ENCODE peak calls at places on chromosomes 7 and 10, in six cellular contexts. O is NT2/D1, G is K562, C is HepG2, K is H1, M is GM12878. S is an unnamed sample.

GRCh38 chr10:112389147-112389822 is 15.4 kb downstream of the ACSL5 start:
- DNase-seq in K (no peak), O (no peak), C (peak; percentile 85), G (peak; percentile 15), M (peak; percentile 59), S (peak; percentile 99)

GRCh38 chr7:26265061-26265460 is 26.6 kb upstream of the SNX10 start:
- DNase-seq in M (no peak), C (no peak), O (no peak), G (no peak), K (no peak), S (no peak)

GRCh38 chr7:73717991-73718405 is 1.5 kb downstream of the STX1A start:
- DNase-seq in C (no peak), O (no peak), G (peak; percentile 43), K (no peak), M (no peak), S (peak; percentile 73)

GRCh38 chr7:80499350-80499955 is 12.4 kb downstream of the GNAT3 start:
- DNase-seq in K (peak; percentile 33), G (no peak), O (no peak), M (no peak), C (peak; percentile 72), S (peak; percentile 87)

GRCh38 chr10:131982796-131983195 is 1.1 kb upstream of the BNIP3 start:
- DNase-seq in G (no peak), C (no peak), K (no peak), O (no peak), M (no peak), S (no peak)

GRCh38 chr7:116886550-116887156 is 24.3 kb downstream of the CAPZA2 start:
- DNase-seq in K (no peak), M (no peak), G (peak; percentile 29), O (no peak), C (no peak), S (no peak)

GRCh38 chr7:43501881-43502280 is 81.0 kb upstream of the STK17A start:
- DNase-seq in K (no peak), M (no peak), G (no peak), C (peak; percentile 94), O (no peak), S (no peak)

GRCh38 chr7:5428470-5429252 is 5.0 kb upstream of the TNRC18 start:
- DNase-seq in K (no peak), G (peak; percentile 85), C (peak; percentile 78), O (no peak), M (no peak), S (no peak)

GRCh38 chr10:60905580-60905979 is 38.4 kb downstream of the RHOBTB1 start:
- DNase-seq in M (no peak), C (no peak), G (no peak), O (no peak), K (no peak), S (no peak)

GRCh38 chr7:156156734-156157408 is 344.6 kb upstream of the SHH start:
- DNase-seq in K (peak; percentile 19), M (no peak), O (peak; percentile 49), G (peak; percentile 45), C (peak; percentile 20), S (peak; percentile 54)

GRCh38 chr7:55369427-55369826 is 4.3 kb downstream of the LANCL2 start:
- DNase-seq in G (no peak), C (no peak), M (no peak), K (no peak), O (no peak), S (no peak)

GRCh38 chr7:16644624-16644986 is 949 bp downstream of the ANKMY2 start:
- DNase-seq in G (peak; percentile 91), M (no peak), C (peak; percentile 9), K (no peak), O (no peak), S (no peak)

GRCh38 chr7:46663025-46663424 is 742.0 kb upstream of the IGFBP3 start:
- DNase-seq in C (no peak), G (no peak), O (no peak), M (no peak), K (no peak), S (no peak)

GRCh38 chr10:116849271-116850057 is at the start of gene ENO4:
- DNase-seq in C (peak; percentile 58), O (peak; percentile 75), G (no peak), M (peak; percentile 39), K (peak; percentile 75), S (peak; percentile 90)

GRCh38 chr10:86931872-86932271 is 25.5 kb downstream of the MMRN2 start:
- DNase-seq in K (no peak), C (no peak), M (no peak), G (no peak), O (no peak), S (no peak)

GRCh38 chr7:85324145-85324799 is 137.4 kb upstream of the SEMA3D start:
- DNase-seq in O (no peak), K (no peak), C (no peak), M (no peak), G (no peak), S (no peak)

GRCh38 chr10:70510904-70511303 is 32.3 kb downstream of the PALD1 start:
- DNase-seq in O (no peak), M (no peak), G (no peak), C (no peak), K (no peak), S (no peak)

GRCh38 chr10:70505908-70506307 is 27.3 kb downstream of the PALD1 start:
- DNase-seq in K (no peak), C (no peak), G (no peak), O (no peak), M (no peak), S (no peak)

GRCh38 chr10:70510453-70510852 is 31.9 kb downstream of the PALD1 start:
- DNase-seq in G (no peak), K (no peak), C (no peak), O (no peak), M (no peak), S (no peak)

GRCh38 chr10:70509376-70509775 is 30.8 kb downstream of the PALD1 start:
- DNase-seq in C (no peak), K (no peak), M (no peak), G (no peak), O (no peak), S (no peak)

DNA sequence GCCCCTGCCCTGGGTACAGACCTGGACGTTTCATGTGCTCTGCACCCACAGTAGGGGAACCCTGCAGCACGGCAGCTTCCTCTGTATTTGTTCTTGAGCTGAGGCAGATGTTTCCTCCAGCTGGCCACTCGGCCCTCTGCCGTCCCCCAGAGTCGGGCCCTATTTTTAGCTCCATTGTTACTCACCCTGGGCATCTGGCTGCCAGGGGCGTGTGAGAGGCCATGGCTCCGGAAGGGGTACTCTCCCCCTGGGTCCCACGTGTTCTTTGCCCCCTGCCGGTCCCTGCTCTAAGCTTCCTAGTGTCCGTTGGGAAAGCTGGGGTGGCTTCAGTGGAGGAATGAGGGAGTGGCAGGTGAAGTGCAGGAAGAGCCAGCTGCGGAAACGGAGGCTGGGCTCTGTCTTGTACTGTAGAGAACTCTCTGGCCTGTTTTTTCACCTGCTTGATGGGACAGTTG is 30.4 kb downstream of the PALD1 start:
- DNase-seq in O (no peak), K (no peak), C (no peak), M (no peak), G (no peak), S (no peak)
- TF ChIP-seq ZNF274 in O (no peak), K (no peak), C (no peak), M (no peak), G (no peak), S (no peak)

GRCh38 chr7:137934176-137934826 is 67.6 kb downstream of the CREB3L2 start:
- DNase-seq in K (no peak), G (peak; percentile 58), O (no peak), C (no peak), M (no peak), S (no peak)

GRCh38 chr7:137933270-137934017 is 68.4 kb downstream of the CREB3L2 start:
- DNase-seq in M (no peak), C (no peak), O (no peak), K (no peak), G (peak; percentile 81), S (no peak)

GRCh38 chr7:137936509-137937201 is 65.2 kb downstream of the CREB3L2 start:
- DNase-seq in K (no peak), C (no peak), M (no peak), O (no peak), G (no peak), S (no peak)

GRCh38 chr7:137935849-137936508 is 65.9 kb downstream of the CREB3L2 start:
- DNase-seq in K (no peak), M (peak; percentile 28), O (no peak), C (no peak), G (peak; percentile 79), S (no peak)

DNA sequence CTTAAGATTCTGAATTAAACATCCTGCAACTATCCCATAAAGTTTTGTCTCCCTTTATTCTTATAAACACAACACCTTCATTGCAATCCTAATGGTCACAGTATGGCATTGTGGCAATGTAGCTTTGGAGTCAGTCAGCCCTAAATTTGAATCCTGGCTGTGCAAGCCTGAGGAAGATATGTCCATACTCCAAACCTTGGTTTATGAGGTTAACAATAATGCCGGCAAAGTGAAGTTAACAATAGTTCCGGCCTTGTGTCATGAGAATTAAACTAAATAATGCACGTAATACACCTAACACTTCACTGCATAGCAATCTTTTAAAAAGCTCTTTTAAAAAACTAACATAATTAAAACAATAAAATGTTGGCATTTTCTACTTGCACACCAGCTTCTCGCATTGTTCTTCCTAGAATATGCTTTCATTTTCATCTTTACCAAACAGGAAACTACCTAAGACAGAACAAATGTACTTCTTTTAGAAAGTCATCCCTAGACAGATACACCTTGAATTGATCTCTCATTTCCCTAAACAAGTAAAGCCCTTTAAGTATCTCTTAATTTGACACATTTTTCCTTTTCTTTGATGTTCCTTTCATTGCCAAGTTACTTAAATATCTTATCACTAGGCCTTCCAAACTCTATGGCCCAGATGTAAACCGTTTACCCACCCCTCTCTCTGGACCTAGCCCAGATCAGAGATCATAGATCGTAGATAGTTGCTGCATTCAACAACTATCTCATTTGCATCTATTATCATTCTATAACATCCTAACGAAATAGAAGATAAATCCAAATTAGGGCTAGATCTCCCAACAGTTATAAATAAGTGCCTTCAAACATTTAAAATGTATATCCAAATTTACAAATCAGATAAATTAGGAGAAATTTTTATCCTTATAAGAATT is 66.7 kb downstream of the CREB3L2 start:
- DNase-seq in C (no peak), M (peak; percentile 30), O (no peak), G (no peak), K (no peak), S (no peak)
- TF ChIP-seq ZNF274 in C (no peak), M (no peak), O (no peak), G (no peak), K (no peak), S (no peak)

DNA sequence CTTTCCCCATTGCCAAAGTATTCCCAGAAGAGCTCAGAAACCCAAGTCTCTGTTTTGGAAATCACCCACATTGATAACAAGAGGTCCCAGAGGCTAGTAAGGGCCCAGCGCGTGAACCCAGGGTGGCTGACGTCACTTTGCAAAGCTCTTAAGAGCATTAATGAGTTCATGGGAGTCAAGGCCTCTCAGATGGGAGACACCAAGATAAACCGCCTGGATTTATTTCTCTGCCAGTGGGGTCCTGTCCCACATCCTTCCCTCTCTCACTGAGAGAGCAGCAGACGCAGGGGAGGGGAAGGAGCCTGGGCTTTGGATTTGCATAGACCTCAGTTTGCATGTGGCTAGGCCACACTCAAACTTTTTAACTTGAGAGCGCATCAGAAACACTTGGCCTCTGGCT is 184.8 kb upstream of the PDE1C start:
- DNase-seq in C (no peak), K (no peak), G (no peak), M (no peak), O (peak; percentile 2), S (no peak)
- TF ChIP-seq ZNF274 in C (no peak), K (no peak), G (no peak), M (no peak), O (no peak), S (no peak)

GRCh38 chr10:76902949-76903348 is 734.7 kb downstream of the KCNMA1 start:
- DNase-seq in O (peak; percentile 32), G (peak; percentile 31), M (no peak), C (no peak), K (peak; percentile 31), S (peak; percentile 7)
- TF ChIP-seq ZNF274 in O (no peak), G (no peak), M (no peak), C (no peak), K (no peak), S (no peak)

S was measured in HCT116.